ENCODE peak calls at places on chromosome 1, in seven cellular contexts. P is IMR-90; S is Peyer's patch; V is thoracic aorta; Q is CD8-positive, alpha-beta memory T cell; C is heart left ventricle; Y is uterus. R is an unnamed sample. For H3K36me3, the result is how much of the 10 kb centered on the place peaks cover.

GRCh38 chr1:5480906-5481305 is 511.3 kb downstream of the NPHP4 start:
- DNase-seq in P (no peak), S (no peak), V (no peak), Q (no peak), C (no peak), Y (no peak), R (no peak)

GRCh38 chr1:55580845-55581332 is 365.7 kb upstream of the USP24 start:
- DNase-seq in P (peak), S (no peak), V (no peak), Q (no peak), C (no peak), Y (peak), R (peak)

GRCh38 chr1:182633657-182634281 is 29.6 kb upstream of the RGS16 start:
- DNase-seq in P (no peak), S (peak), V (no peak), Q (no peak), C (no peak), Y (no peak), R (peak)

GRCh38 chr1:54887665-54888071 is 673 bp upstream of the DHCR24 start:
- DNase-seq in P (no peak), S (no peak), V (no peak), Q (no peak), C (no peak), Y (no peak), R (peak)

GRCh38 chr1:17632541-17633193 is 93.2 kb downstream of the ARHGEF10L start:
- DNase-seq in P (peak), S (no peak), V (no peak), Q (no peak), C (no peak), Y (no peak), R (no peak)

GRCh38 chr1:18256318-18257235 is 149.0 kb downstream of the IGSF21 start:
- DNase-seq in P (no peak), S (peak), V (no peak), Q (no peak), C (peak), Y (no peak), R (peak)

GRCh38 chr1:201756411-201756810 is 72.5 kb upstream of the IPO9 start:
- DNase-seq in P (peak), S (no peak), V (no peak), Q (no peak), C (no peak), Y (no peak), R (no peak)

GRCh38 chr1:47431534-47431933 is 6.3 kb upstream of the FOXD2 start:
- DNase-seq in P (peak), S (no peak), V (no peak), Q (no peak), C (no peak), Y (no peak), R (peak)

GRCh38 chr1:41674501-41674900 is 190.0 kb upstream of the EDN2 start:
- DNase-seq in P (no peak), S (no peak), V (no peak), Q (no peak), C (no peak), Y (no peak), R (no peak)

GRCh38 chr1:166307261-166308188 is 140.7 kb upstream of the FAM78B start:
- DNase-seq in P (no peak), S (no peak), V (no peak), Q (no peak), C (peak), Y (no peak), R (no peak)

GRCh38 chr1:227362039-227362438 is 43.7 kb upstream of the CDC42BPA start:
- DNase-seq in P (peak), S (no peak), V (no peak), Q (no peak), C (no peak), Y (no peak), R (no peak)

GRCh38 chr1:152037920-152038658 is 1.3 kb upstream of the S100A11 start:
- DNase-seq in P (no peak), S (no peak), V (no peak), Q (no peak), C (no peak), Y (no peak), R (no peak)

GRCh38 chr1:192476802-192477298 is 98.7 kb upstream of the RGS1 start:
- DNase-seq in P (peak), S (no peak), V (peak), Q (no peak), C (peak), Y (no peak), R (no peak)

GRCh38 chr1:27525296-27526271 is 35.6 kb upstream of the WASF2 start:
- DNase-seq in P (peak), S (peak), V (no peak), Q (peak), C (peak), Y (peak), R (no peak)

GRCh38 chr1:91402023-91402422 is 2.6 kb downstream of the HFM1 start:
- DNase-seq in P (peak), S (no peak), V (no peak), Q (no peak), C (no peak), Y (no peak), R (no peak)

GRCh38 chr1:87030740-87031400 is 116.4 kb downstream of the HS2ST1 start:
- DNase-seq in P (no peak), S (no peak), V (no peak), Q (no peak), C (no peak), Y (no peak), R (no peak)

GRCh38 chr1:161106434-161106833 is 8.3 kb downstream of the KLHDC9 start:
- DNase-seq in P (no peak), S (no peak), V (no peak), Q (no peak), C (no peak), Y (no peak), R (no peak)

GRCh38 chr1:36084502-36085115 is 715 bp downstream of the TEKT2 start:
- DNase-seq in P (no peak), S (no peak), V (no peak), Q (no peak), C (no peak), Y (no peak), R (no peak)

GRCh38 chr1:174713796-174714195 is 266.0 kb downstream of the GPR52 start:
- DNase-seq in P (no peak), S (no peak), V (no peak), Q (no peak), C (no peak), Y (no peak), R (no peak)

GRCh38 chr1:20574686-20575543 is 14.0 kb upstream of the CDA start:
- DNase-seq in P (peak), S (peak), V (no peak), Q (peak), C (peak), Y (peak), R (peak)

DNA sequence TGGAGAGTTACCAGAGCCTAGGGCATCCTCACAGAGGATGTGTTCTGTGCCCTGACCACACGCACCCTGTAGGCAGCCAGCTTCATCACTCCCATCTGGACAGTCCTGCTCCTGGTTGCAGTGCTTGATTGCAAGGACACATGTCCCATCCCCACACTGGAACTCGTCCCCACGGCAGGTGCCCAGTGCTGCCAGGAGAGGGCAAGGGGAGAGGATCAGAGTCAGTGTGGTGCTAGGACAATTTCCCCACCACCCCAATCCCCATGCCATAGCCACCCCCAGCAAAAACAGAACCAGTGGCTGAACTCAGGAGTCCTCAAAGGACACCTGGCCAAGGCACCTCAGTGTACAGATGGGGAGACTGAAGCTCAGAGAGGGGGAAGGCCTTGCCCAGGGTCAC is 37.2 kb upstream of the MAGOH start:
- DNase-seq in P (no peak), S (no peak), V (no peak), Q (no peak), C (no peak), Y (no peak), R (no peak)
- H3K36me3 ChIP-seq in P (under half), S (under half), V (under half), Q (under half), C (under half), Y (under half), R (under half)

DNA sequence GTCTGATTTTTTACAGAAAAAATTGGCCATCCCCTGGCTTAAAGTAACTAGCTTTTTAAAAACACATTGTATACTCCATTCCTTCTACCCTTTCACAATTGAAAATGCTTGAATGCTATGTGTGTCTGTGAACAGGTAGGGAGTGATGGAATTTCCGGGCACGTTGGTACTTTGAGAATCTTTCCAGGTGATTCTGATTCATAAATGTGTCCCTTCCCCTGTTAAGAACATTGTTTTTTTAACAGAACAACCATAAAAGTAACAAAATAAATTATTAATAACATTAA is 57.4 kb upstream of the QSOX1 start:
- DNase-seq in P (no peak), S (no peak), V (no peak), Q (no peak), C (no peak), Y (no peak), R (no peak)
- H3K36me3 ChIP-seq in P (under half), S (under half), V (under half), Q (under half), C (under half), Y (under half), R (half or more)

GRCh38 chr1:150089846-150090520 is 22.4 kb downstream of the VPS45 start:
- DNase-seq in P (no peak), S (no peak), V (no peak), Q (no peak), C (no peak), Y (no peak), R (no peak)

GRCh38 chr1:150092180-150092791 is 24.7 kb downstream of the VPS45 start:
- DNase-seq in P (peak), S (no peak), V (no peak), Q (no peak), C (no peak), Y (no peak), R (no peak)

GRCh38 chr1:150094734-150095133 is 27.2 kb downstream of the VPS45 start:
- DNase-seq in P (no peak), S (no peak), V (no peak), Q (no peak), C (no peak), Y (no peak), R (no peak)

GRCh38 chr1:150093805-150094204 is 26.2 kb downstream of the VPS45 start:
- DNase-seq in P (no peak), S (no peak), V (no peak), Q (no peak), C (peak), Y (no peak), R (no peak)
- H3K36me3 ChIP-seq in P (under half), S (under half), V (under half), Q (under half), C (under half), Y (under half), R (half or more)

DNA sequence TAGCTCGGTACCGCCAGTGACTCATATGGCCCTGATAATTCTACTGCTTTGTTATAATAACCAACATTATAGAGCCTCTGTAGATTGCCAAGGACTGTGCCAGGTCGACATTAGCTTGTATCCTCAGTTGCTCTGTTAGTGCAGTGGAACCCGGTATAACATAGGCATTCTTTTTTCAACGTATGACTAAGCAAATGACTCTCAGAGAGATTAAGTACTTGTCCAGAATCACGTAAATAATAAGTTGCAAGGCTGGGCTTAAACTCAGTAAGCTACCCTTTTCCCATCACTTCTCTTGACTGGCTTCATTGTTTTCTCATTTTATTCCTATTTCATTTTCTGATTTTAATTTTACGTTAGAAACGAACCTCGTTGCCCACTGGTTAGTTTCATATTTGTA is 85.1 kb downstream of the UBE4B start:
- DNase-seq in P (peak), S (no peak), V (no peak), Q (no peak), C (no peak), Y (no peak), R (no peak)
- H3K36me3 ChIP-seq in P (under half), S (under half), V (under half), Q (under half), C (under half), Y (under half), R (under half)

DNA sequence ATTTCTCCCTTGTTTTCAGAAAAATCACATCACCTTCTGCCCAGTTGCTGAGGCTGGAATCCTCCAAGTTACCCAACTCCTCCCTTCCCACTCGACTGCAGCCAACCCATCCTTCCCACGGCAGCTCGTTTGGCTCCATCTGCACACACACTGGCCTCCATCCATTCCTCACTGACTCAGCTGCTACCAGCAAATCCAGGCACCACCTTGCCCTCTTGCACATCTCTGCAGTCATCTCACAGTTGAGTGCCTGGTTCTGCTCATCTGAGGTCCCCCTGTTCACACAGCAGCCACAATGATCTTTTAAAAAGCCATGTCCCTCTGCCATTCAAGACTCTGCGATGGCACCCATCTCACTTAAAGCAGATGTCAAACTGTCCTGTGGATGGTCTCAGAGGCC is 5.9 kb downstream of the ZNF692 start:
- DNase-seq in P (peak), S (no peak), V (no peak), Q (no peak), C (no peak), Y (no peak), R (peak)
- H3K36me3 ChIP-seq in P (under half), S (under half), V (under half), Q (under half), C (under half), Y (under half), R (half or more)

DNA sequence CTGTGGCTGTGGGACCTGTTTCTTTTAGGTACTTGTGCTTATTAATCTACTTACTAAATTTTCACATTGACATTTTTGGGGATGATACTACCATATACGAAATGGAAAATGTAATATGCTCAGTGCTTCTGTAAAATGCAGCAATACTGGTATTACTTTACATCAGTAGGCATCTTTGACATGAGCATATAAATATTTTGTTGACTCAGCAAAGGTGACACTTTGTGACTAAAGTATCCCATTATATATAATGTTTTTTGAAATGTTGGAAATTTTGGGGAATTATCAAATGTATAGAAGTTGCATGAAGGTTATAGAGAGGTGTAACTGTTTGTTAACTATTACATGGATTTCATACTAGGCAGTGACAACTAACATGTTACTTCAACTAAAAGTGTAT is 2.3 kb upstream of the FAM177B start:
- DNase-seq in P (no peak), S (no peak), V (no peak), Q (no peak), C (no peak), Y (no peak), R (no peak)
- H3K36me3 ChIP-seq in P (under half), S (under half), V (under half), Q (under half), C (under half), Y (under half), R (half or more)

R was measured in SJSA1.